ENCODE peak calls at places on chromosomes 4 and X, in five cellular contexts. R is retinal pigment epithelial cell, E is lower lobe of right lung, A is IMR-90, T is tibial nerve. P is an unnamed sample.

GRCh38 chr4:108166441-108167315 is 2.1 kb downstream of the LEF1 start:
- DNase-seq in T (no peak), R (no peak), E (no peak), A (no peak), P (no peak)

GRCh38 chr4:30956891-30957290 is 236.7 kb downstream of the PCDH7 start:
- DNase-seq in T (no peak), R (peak), E (no peak), A (no peak), P (no peak)

GRCh38 chr4:131459430-131460101 is 1689.5 kb upstream of the PCDH10 start:
- DNase-seq in T (no peak), A (no peak), R (no peak), E (no peak), P (no peak)

GRCh38 chr4:53928825-53929224 is 135.6 kb downstream of the CHIC2 start:
- DNase-seq in E (no peak), R (no peak), T (no peak), A (peak), P (no peak)

GRCh38 chrX:20378291-20378920 is 111.7 kb upstream of the RPS6KA3 start:
- DNase-seq in R (peak), A (peak), T (no peak), E (no peak), P (no peak)

GRCh38 chr4:146146918-146147317 is 28.6 kb upstream of the LSM6 start:
- DNase-seq in R (no peak), A (no peak), E (no peak), T (no peak), P (no peak)

GRCh38 chrX:48920713-48921104 is 1.9 kb upstream of the PIM2 start:
- DNase-seq in R (no peak), T (no peak), A (no peak), E (no peak), P (no peak)

GRCh38 chr4:6248394-6248793 is 21.3 kb upstream of the WFS1 start:
- DNase-seq in E (no peak), A (no peak), R (no peak), T (no peak), P (no peak)

GRCh38 chr4:48489683-48490011 is 405 bp upstream of the ZAR1 start:
- DNase-seq in E (no peak), R (no peak), A (no peak), T (no peak), P (no peak)

DNA sequence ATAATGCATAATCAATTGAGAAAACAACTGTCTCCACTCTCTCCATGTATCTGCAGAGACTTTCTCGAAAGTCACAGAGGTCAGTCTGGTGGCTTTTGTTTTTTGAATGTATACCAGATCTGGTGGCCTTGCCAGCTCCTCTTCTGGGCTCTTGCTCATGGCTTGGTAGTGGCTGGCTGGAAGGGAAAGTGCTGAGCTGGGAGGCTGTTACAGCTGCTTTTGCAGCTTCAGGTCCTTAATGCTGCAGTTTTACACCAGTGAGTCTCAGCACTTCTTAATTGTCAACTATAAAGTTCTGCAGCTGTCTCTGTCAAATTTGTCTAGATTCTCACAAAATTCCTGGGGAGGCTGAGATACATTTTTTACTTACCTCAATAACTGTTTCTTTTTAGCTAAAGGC is 390.0 kb downstream of the GRXCR1 start:
- DNase-seq in T (no peak), E (no peak), A (no peak), R (no peak), P (no peak)
- H3K4me3 ChIP-seq in T (no peak), E (no peak), A (no peak), R (no peak), P (no peak)

GRCh38 chr4:182142146-182143085 is 100.8 kb upstream of the TENM3 start:
- DNase-seq in E (no peak), R (no peak), A (peak), T (no peak), P (peak)

GRCh38 chr4:182139481-182139880 is 103.7 kb upstream of the TENM3 start:
- DNase-seq in T (no peak), E (no peak), R (no peak), A (no peak), P (no peak)

GRCh38 chr4:182141623-182142022 is 101.6 kb upstream of the TENM3 start:
- DNase-seq in E (no peak), T (no peak), A (no peak), R (no peak), P (no peak)

GRCh38 chr4:182140547-182140946 is 102.7 kb upstream of the TENM3 start:
- DNase-seq in T (no peak), A (no peak), R (no peak), E (no peak), P (no peak)

DNA sequence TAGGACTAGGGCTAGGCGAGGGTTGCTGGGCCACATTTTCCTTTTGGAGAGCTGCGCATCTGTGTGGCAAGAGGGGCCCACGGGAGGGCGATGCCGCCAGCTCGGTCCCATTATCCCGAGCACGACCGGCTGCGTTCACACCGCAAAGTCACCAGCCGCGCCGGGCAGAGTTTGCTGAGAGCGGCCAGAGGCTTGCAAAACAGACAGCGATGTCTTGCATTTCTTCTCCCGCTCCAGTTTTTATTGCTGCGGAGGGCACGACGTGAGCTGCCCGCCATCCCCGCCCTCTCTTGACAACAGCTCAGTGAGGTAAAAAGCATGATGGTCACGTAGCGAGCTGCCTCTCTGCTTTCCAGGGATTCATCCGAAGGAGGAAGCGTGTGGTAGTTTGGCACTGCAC is 102.2 kb upstream of the TENM3 start:
- DNase-seq in R (no peak), A (no peak), T (no peak), E (no peak), P (no peak)
- H3K4me3 ChIP-seq in R (peak), A (no peak), T (peak), E (no peak), P (no peak)

GRCh38 chrX:35016051-35016450 is 73.5 kb downstream of the FAM47B start:
- DNase-seq in R (peak), A (peak), T (no peak), E (no peak), P (no peak)
- H3K4me3 ChIP-seq in R (no peak), A (no peak), T (no peak), E (no peak), P (no peak)

GRCh38 chr4:10054571-10055041 is 33.3 kb upstream of the SLC2A9 start:
- DNase-seq in T (no peak), E (no peak), R (no peak), A (no peak), P (no peak)

GRCh38 chr4:10053635-10054453 is 32.5 kb upstream of the SLC2A9 start:
- DNase-seq in R (no peak), A (no peak), E (no peak), T (no peak), P (no peak)

GRCh38 chr4:10048931-10049655 is 27.8 kb upstream of the SLC2A9 start:
- DNase-seq in R (no peak), T (no peak), A (no peak), E (no peak), P (no peak)

GRCh38 chr4:10050171-10051120 is 29.1 kb upstream of the SLC2A9 start:
- DNase-seq in R (no peak), E (no peak), A (no peak), T (no peak), P (no peak)

DNA sequence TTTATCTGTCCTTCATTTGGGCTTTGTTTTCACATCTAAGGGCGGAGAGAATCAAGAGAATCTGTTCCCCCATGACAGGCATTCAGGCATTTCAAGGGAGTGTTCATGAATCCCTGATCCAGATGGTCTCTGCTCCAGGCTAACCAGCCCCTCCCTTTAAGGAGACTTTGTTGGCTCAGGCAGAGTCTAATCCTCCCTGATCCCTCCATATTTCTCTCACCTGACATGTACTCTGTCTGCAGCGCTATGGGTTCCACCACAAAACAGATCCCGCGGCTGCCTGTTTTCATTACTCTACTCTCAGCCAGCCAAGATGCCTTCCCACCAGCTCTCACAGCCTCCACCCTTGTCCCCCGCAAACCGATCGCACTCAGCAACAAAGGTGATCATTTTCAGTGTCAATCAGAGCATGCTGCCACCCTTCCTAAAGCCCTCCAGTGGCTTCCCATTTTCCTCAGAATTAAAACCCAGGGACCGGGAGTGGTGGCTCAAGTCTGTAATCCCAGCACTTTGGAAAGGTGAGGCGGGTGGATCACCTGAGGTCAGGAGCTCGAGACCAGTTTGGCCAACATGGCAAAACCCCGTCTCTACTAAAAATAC is 30.3 kb upstream of the SLC2A9 start:
- DNase-seq in A (no peak), R (peak), T (no peak), E (no peak), P (no peak)
- H3K4me3 ChIP-seq in A (no peak), R (no peak), T (no peak), E (no peak), P (no peak)

DNA sequence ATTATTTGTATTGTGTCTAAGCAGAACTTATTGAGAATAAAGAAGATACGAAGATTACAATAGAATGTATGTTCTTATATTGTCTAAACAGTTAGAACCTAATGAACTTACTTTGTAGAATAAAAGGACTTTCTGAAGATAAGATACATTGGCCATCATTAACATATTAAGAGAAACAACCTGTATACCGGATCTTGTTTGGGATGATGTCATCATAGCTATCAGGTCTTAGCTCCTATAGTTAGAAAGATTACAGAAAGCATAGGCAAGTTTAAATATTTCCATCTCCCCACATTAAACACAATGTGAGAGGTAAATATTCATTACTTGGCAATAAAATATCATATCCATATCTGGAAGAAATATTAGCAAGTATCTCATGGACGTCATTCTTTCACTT is 282.3 kb downstream of the PACRGL start:
- DNase-seq in A (no peak), T (no peak), E (no peak), R (no peak), P (no peak)
- H3K4me3 ChIP-seq in A (no peak), T (no peak), E (no peak), R (no peak), P (no peak)

DNA sequence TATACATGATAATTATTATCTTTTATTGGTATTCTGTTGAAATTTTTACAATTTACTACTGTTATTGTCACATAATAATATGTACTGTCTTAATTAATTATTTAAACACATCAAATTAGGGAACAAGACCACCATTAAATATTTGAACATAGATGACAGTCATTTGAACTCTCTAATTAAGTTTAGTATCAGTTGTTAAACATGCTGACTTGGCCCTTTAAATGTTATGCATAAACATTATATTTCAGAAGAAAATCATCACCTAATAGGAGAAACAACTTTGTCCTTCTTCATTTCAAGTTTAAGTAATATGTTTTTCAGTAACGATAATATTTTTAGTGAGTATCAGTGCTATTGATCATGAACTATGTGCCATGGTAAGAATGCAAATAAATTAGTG is 623.5 kb upstream of the GNPDA2 start:
- DNase-seq in A (no peak), R (no peak), E (no peak), T (no peak), P (no peak)
- H3K4me3 ChIP-seq in A (no peak), R (no peak), E (no peak), T (peak), P (no peak)

GRCh38 chrX:134544189-134544588 is 84.2 kb downstream of the HPRT1 start:
- DNase-seq in T (no peak), R (no peak), E (no peak), A (no peak), P (no peak)

GRCh38 chrX:134544614-134545255 is 84.8 kb downstream of the HPRT1 start:
- DNase-seq in A (no peak), T (no peak), E (no peak), R (no peak), P (no peak)

GRCh38 chrX:134545524-134545923 is 85.6 kb downstream of the HPRT1 start:
- DNase-seq in A (no peak), T (no peak), E (no peak), R (no peak), P (no peak)

GRCh38 chrX:134547047-134547679 is 87.2 kb downstream of the HPRT1 start:
- DNase-seq in R (no peak), T (no peak), E (no peak), A (peak), P (no peak)

GRCh38 chrX:134546187-134546586 is 86.2 kb downstream of the HPRT1 start:
- DNase-seq in E (no peak), A (no peak), R (no peak), T (no peak), P (no peak)
- H3K4me3 ChIP-seq in E (no peak), A (no peak), R (no peak), T (no peak), P (peak)

GRCh38 chr4:162163892-162164759 is at the start of gene FSTL5:
- DNase-seq in E (peak), R (peak), T (peak), A (peak), P (peak)

GRCh38 chr4:162162672-162163071 is 1.1 kb downstream of the FSTL5 start:
- DNase-seq in R (no peak), E (no peak), T (no peak), A (no peak), P (no peak)

GRCh38 chr4:162164881-162165528 is 1.2 kb upstream of the FSTL5 start:
- DNase-seq in T (no peak), E (no peak), R (no peak), A (no peak), P (no peak)
- H3K4me3 ChIP-seq in T (no peak), E (no peak), R (peak), A (no peak), P (peak)

GRCh38 chr4:83996254-83996653 is 460.3 kb downstream of the GPAT3 start:
- DNase-seq in R (no peak), E (no peak), A (no peak), T (no peak), P (no peak)
- H3K4me3 ChIP-seq in R (no peak), E (no peak), A (no peak), T (no peak), P (no peak)